ENCODE peak calls at places on chromosomes 7 and 10, in eight cellular contexts. R, K, L, X, H, N, O and Z are unnamed samples.

GRCh38 chr7:50415844-50416243 is 34.3 kb downstream of the FIGNL1 start:
- DNase-seq in R (no peak), K (no peak), L (no peak), X (no peak), H (no peak), N (no peak), O (no peak), Z (no peak)

GRCh38 chr10:130777507-130778165 is 533.9 kb downstream of the TCERG1L start:
- DNase-seq in R (no peak), K (no peak), L (no peak), X (no peak), H (no peak), N (no peak), O (no peak), Z (no peak)

GRCh38 chr7:47326220-47326619 is 255.7 kb downstream of the TNS3 start:
- DNase-seq in R (no peak), K (no peak), L (no peak), X (no peak), H (peak; percentile 81), N (no peak), O (peak; percentile 53), Z (no peak)

GRCh38 chr7:139916717-139917395 is 87.8 kb downstream of the TBXAS1 start:
- DNase-seq in R (peak; percentile 86), K (no peak), L (no peak), X (no peak), H (no peak), N (no peak), O (no peak), Z (no peak)

GRCh38 chr10:30048768-30049507 is 10.4 kb downstream of the JCAD start:
- DNase-seq in R (no peak), K (no peak), L (no peak), X (no peak), H (no peak), N (peak; percentile 17), O (no peak), Z (no peak)

GRCh38 chr7:28328822-28329615 is 83.3 kb upstream of the CREB5 start:
- DNase-seq in R (no peak), K (no peak), L (no peak), X (no peak), H (no peak), N (no peak), O (no peak), Z (no peak)

GRCh38 chr10:18325889-18326531 is 185.8 kb downstream of the CACNB2 start:
- DNase-seq in R (no peak), K (no peak), L (no peak), X (no peak), H (no peak), N (no peak), O (no peak), Z (no peak)

GRCh38 chr10:110310741-110311140 is 6.0 kb upstream of the SMNDC1 start:
- DNase-seq in R (no peak), K (no peak), L (no peak), X (no peak), H (no peak), N (no peak), O (no peak), Z (no peak)

GRCh38 chr7:100613447-100614185 is 1.3 kb downstream of the MOSPD3 start:
- DNase-seq in R (no peak), K (no peak), L (no peak), X (no peak), H (no peak), N (peak; percentile 26), O (no peak), Z (no peak)

GRCh38 chr10:71218046-71218832 is 5.9 kb downstream of the UNC5B start:
- DNase-seq in R (no peak), K (no peak), L (no peak), X (no peak), H (no peak), N (no peak), O (no peak), Z (no peak)

GRCh38 chr7:50782376-50783208 is at the start of gene GRB10:
- DNase-seq in R (no peak), K (no peak), L (peak; percentile 70), X (peak; percentile 81), H (no peak), N (peak; percentile 30), O (no peak), Z (no peak)

GRCh38 chr10:111076682-111077661 is at the start of gene ADRA2A:
- DNase-seq in R (no peak), K (no peak), L (peak; percentile 58), X (peak; percentile 62), H (no peak), N (peak; percentile 19), O (no peak), Z (no peak)

GRCh38 chr10:103843854-103844567 is 11.4 kb downstream of the SH3PXD2A start:
- DNase-seq in R (no peak), K (no peak), L (no peak), X (peak; percentile 35), H (no peak), N (no peak), O (no peak), Z (no peak)

GRCh38 chr10:126519992-126520391 is 131.7 kb upstream of the ADAM12 start:
- DNase-seq in R (no peak), K (no peak), L (no peak), X (no peak), H (no peak), N (no peak), O (no peak), Z (no peak)

GRCh38 chr7:157693071-157693520 is 356.3 kb downstream of the DNAJB6 start:
- DNase-seq in R (no peak), K (no peak), L (no peak), X (no peak), H (no peak), N (no peak), O (no peak), Z (no peak)

GRCh38 chr10:48792121-48792520 is 107.4 kb downstream of the WDFY4 start:
- DNase-seq in R (no peak), K (no peak), L (no peak), X (no peak), H (no peak), N (no peak), O (no peak), Z (no peak)

GRCh38 chr10:5889624-5890518 is at the start of the genes ANKRD16 and FBH1:
- DNase-seq in R (peak; percentile 100), K (peak; percentile 95), L (peak; percentile 86), X (peak; percentile 99), H (peak; percentile 92), N (peak; percentile 95), O (peak; percentile 98), Z (peak; percentile 93)

GRCh38 chr7:158284617-158285382 is 302.8 kb downstream of the PTPRN2 start:
- DNase-seq in R (no peak), K (no peak), L (no peak), X (no peak), H (no peak), N (no peak), O (no peak), Z (no peak)

GRCh38 chr7:78863248-78863647 is 590.2 kb downstream of the MAGI2 start:
- DNase-seq in R (no peak), K (no peak), L (peak; percentile 9), X (no peak), H (no peak), N (no peak), O (no peak), Z (no peak)

GRCh38 chr7:37732253-37732652 is 48.7 kb downstream of the GPR141 start:
- DNase-seq in R (peak; percentile 80), K (no peak), L (no peak), X (peak; percentile 18), H (no peak), N (no peak), O (no peak), Z (no peak)

GRCh38 chr10:76308946-76309529 is 877.6 kb downstream of the LRMDA start:
- DNase-seq in R (no peak), K (no peak), L (no peak), X (no peak), H (no peak), N (no peak), O (no peak), Z (no peak)

GRCh38 chr7:45435846-45436245 is 138.3 kb upstream of the ADCY1 start:
- DNase-seq in R (no peak), K (no peak), L (no peak), X (no peak), H (peak; percentile 79), N (no peak), O (no peak), Z (no peak)

GRCh38 chr10:3324572-3324971 is 152.0 kb upstream of the PITRM1 start:
- DNase-seq in R (no peak), K (no peak), L (no peak), X (no peak), H (no peak), N (no peak), O (no peak), Z (no peak)

GRCh38 chr7:151078233-151079040 is 2.2 kb downstream of the FASTK start:
- DNase-seq in R (peak; percentile 58), K (no peak), L (no peak), X (no peak), H (no peak), N (no peak), O (no peak), Z (no peak)

GRCh38 chr7:30843741-30844482 is 67.7 kb upstream of the AQP1 start:
- DNase-seq in R (no peak), K (no peak), L (no peak), X (no peak), H (no peak), N (no peak), O (no peak), Z (no peak)

GRCh38 chr10:5945561-5946418 is 31.6 kb downstream of the IL15RA start:
- DNase-seq in R (no peak), K (no peak), L (no peak), X (peak; percentile 47), H (peak; percentile 52), N (no peak), O (peak; percentile 93), Z (no peak)

GRCh38 chr10:132111121-132111731 is 45.5 kb downstream of the JAKMIP3 start:
- DNase-seq in R (no peak), K (no peak), L (no peak), X (no peak), H (no peak), N (no peak), O (no peak), Z (no peak)

GRCh38 chr10:116437076-116437692 is 9.5 kb downstream of the PNLIPRP3 start:
- DNase-seq in R (no peak), K (no peak), L (no peak), X (no peak), H (no peak), N (no peak), O (no peak), Z (no peak)

GRCh38 chr10:132483394-132483793 is 54.2 kb upstream of the INPP5A start:
- DNase-seq in R (no peak), K (no peak), L (no peak), X (no peak), H (no peak), N (no peak), O (no peak), Z (no peak)

GRCh38 chr7:98240961-98241673 is 10.9 kb downstream of the TECPR1 start:
- DNase-seq in R (peak; percentile 83), K (no peak), L (no peak), X (no peak), H (no peak), N (peak; percentile 6), O (no peak), Z (no peak)

GRCh38 chr7:129574487-129574886 is 37.0 kb upstream of the NRF1 start:
- DNase-seq in R (no peak), K (no peak), L (no peak), X (no peak), H (peak; percentile 41), N (no peak), O (peak; percentile 41), Z (no peak)